ENCODE peak calls at places on chromosomes 12 and 14, in four cellular contexts. F, M, Q and I are unnamed samples.

GRCh38 chr14:92586966-92587365 is 73.4 kb downstream of the RIN3 start:
- DNase-seq in F (no peak), M (no peak), Q (no peak), I (no peak)

GRCh38 chr12:64039285-64039871 is 182.7 kb downstream of the KICS2 start:
- DNase-seq in F (no peak), M (no peak), Q (no peak), I (no peak)

GRCh38 chr14:64504897-64505771 is 564 bp downstream of the ZBTB1 start:
- DNase-seq in F (peak), M (peak), Q (no peak), I (peak)

GRCh38 chr12:106645074-106645421 is 62.2 kb downstream of the RFX4 start:
- DNase-seq in F (peak), M (no peak), Q (no peak), I (no peak)

GRCh38 chr12:110885152-110885840 is 35.1 kb downstream of the MYL2 start:
- DNase-seq in F (no peak), M (no peak), Q (no peak), I (no peak)

GRCh38 chr14:55731881-55732498 is 152.0 kb downstream of the KTN1 start:
- DNase-seq in F (peak), M (peak), Q (no peak), I (peak)

GRCh38 chr12:15580431-15580830 is 208.8 kb downstream of the EPS8 start:
- DNase-seq in F (no peak), M (no peak), Q (no peak), I (no peak)

GRCh38 chr12:122406701-122407154 is 15.7 kb downstream of the CLIP1 start:
- DNase-seq in F (peak), M (no peak), Q (no peak), I (no peak)

GRCh38 chr12:2084553-2085296 is 31.9 kb downstream of the CACNA1C start:
- DNase-seq in F (no peak), M (no peak), Q (no peak), I (no peak)

GRCh38 chr12:73421832-73422231 is 1115.8 kb upstream of the ATXN7L3B start:
- DNase-seq in F (no peak), M (no peak), Q (no peak), I (no peak)

GRCh38 chr12:121181181-121181580 is 28.7 kb upstream of the P2RX4 start:
- DNase-seq in F (no peak), M (no peak), Q (no peak), I (no peak)

GRCh38 chr14:96058606-96059200 is 19.5 kb downstream of the C14orf132 start:
- DNase-seq in F (no peak), M (no peak), Q (no peak), I (no peak)

GRCh38 chr14:102297436-102298170 is 7.4 kb downstream of the MOK start:
- DNase-seq in F (no peak), M (no peak), Q (no peak), I (no peak)

GRCh38 chr14:91204657-91205056 is 39.8 kb downstream of the GPR68 start:
- DNase-seq in F (no peak), M (no peak), Q (no peak), I (no peak)

GRCh38 chr12:109264095-109264942 is 44.8 kb downstream of the FOXN4 start:
- DNase-seq in F (peak), M (peak), Q (no peak), I (peak)
- TF ChIP-seq SP1 in F (no peak), M (no peak), Q (no peak), I (no peak)

GRCh38 chr14:75295061-75295461 is 16.4 kb downstream of the FOS start:
- DNase-seq in F (no peak), M (peak), Q (no peak), I (peak)
- TF ChIP-seq SUZ12 in F (no peak), M (no peak), Q (no peak), I (no peak)

DNA sequence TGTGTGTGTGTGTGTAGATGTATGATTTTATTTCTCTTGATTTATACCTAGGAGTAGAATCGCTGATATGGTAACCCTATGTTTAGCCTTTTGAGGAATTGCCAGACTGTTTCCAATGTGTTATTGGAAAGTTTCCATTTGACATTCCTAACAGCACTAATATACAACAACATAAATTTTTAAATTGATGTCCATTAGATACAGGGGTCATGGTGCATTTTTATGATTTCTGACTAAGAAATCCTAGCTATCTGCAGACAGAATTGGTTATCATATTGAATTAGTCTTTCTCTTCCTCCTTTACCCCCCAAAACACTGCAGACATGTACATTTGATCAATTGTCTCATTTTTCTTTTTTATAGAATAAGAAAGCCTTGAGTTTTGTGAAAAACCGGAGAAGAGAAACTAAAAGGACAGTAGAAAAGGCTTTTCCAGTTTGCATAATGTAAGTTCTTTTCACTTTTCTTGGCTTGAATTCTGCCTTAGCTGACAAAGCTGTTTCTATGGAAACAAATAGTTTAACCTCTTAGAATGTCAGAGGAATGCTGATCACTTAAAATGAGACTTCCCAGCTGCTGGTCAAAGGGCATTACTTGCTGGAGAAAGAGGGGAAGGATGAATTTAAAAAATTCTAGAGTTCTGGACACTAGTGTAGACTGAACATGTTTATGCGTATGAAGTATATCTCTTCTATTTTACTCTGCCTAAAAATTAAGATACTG is 28.3 kb downstream of the PALS1 start:
- DNase-seq in F (no peak), M (no peak), Q (no peak), I (no peak)
- TF ChIP-seq SP1 in F (no peak), M (no peak), Q (no peak), I (no peak)

GRCh38 chr12:22974865-22975264 is 349.9 kb downstream of the ETNK1 start:
- DNase-seq in F (peak), M (no peak), Q (no peak), I (no peak)
- TF ChIP-seq SUZ12 in F (no peak), M (no peak), Q (no peak), I (no peak)

DNA sequence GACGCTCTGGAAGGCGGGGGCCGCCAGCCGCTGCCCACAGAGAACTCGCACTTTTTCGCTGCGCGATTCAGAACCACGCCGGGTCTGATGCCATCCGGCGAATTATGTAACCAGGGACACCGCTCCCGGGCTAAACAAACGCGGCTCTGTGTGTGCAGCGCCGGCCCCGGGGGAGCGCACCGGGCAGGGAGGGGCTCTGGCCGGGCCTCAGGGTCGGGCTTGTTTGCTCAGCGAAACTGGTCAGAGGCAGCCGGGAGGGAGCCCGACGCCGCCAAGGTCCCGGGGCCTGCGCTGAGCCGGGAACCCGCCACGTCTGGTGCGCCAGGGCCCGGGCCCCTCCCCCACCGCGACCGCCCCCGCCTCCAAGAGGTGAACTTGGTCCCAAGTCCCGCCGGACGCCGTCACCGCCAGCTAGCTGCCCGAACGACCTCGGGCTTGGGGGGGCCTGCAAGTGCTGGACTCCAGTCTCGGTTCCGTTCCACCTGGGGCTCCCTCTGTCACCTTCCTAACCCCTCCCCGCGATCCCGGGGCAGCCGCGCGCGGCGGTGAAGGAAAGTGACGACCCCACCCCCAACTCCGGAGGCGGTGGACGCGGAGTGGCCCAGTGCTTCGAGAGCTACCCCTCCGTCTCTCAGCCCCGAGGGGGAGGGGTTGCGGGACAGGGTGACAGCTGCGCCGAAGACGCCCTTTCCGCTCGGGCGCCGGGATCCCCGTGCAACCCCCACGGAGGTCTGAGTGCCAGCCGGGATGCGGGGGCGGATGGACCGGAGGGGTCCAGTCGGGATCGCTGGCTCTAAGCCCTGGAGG is 848 bp downstream of the CTDSP2 start:
- DNase-seq in F (peak), M (peak), Q (no peak), I (peak)
- TF ChIP-seq SP1 in F (no peak), M (no peak), Q (no peak), I (no peak)

GRCh38 chr12:6748761-6749160 is 4.2 kb downstream of the MLF2 start:
- DNase-seq in F (no peak), M (no peak), Q (no peak), I (no peak)
- TF ChIP-seq SUZ12 in F (no peak), M (no peak), Q (no peak), I (no peak)